ENCODE peak calls at places on chromosomes 2 and 18, in six cellular contexts. One of them, this sample, is unnamed.

GRCh38 chr18:46814394-46814793 is 57.5 kb upstream of the ST8SIA5 start:
- DNase-seq in GM23338: no peak
- DNase-seq in neuronal stem cell: no peak
- DNase-seq in heart right ventricle: no peak
- DNase-seq in HCT116: no peak
- DNase-seq in effector memory CD4-positive, alpha-beta T cell: no peak
- DNase-seq in this sample: no peak

GRCh38 chr2:237427807-237428506 is 14.0 kb upstream of the COL6A3 start:
- DNase-seq in GM23338: no peak
- DNase-seq in neuronal stem cell: no peak
- DNase-seq in heart right ventricle: no peak
- DNase-seq in HCT116: no peak
- DNase-seq in effector memory CD4-positive, alpha-beta T cell: peak; percentile 38
- DNase-seq in this sample: no peak

GRCh38 chr18:20971886-20972267 is 139.7 kb downstream of the ROCK1 start:
- DNase-seq in GM23338: peak; percentile 65
- DNase-seq in neuronal stem cell: no peak
- DNase-seq in heart right ventricle: no peak
- DNase-seq in HCT116: peak; percentile 16
- DNase-seq in effector memory CD4-positive, alpha-beta T cell: no peak
- DNase-seq in this sample: no peak

GRCh38 chr2:124683536-124684407 is 658.7 kb downstream of the CNTNAP5 start:
- DNase-seq in GM23338: no peak
- DNase-seq in neuronal stem cell: no peak
- DNase-seq in heart right ventricle: no peak
- DNase-seq in HCT116: no peak
- DNase-seq in effector memory CD4-positive, alpha-beta T cell: no peak
- DNase-seq in this sample: no peak

GRCh38 chr18:22015156-22015555 is 154.2 kb upstream of the GATA6 start:
- DNase-seq in GM23338: no peak
- DNase-seq in neuronal stem cell: no peak
- DNase-seq in heart right ventricle: no peak
- DNase-seq in HCT116: no peak
- DNase-seq in effector memory CD4-positive, alpha-beta T cell: no peak
- DNase-seq in this sample: no peak

GRCh38 chr2:101704046-101704466 is 6.5 kb downstream of the MAP4K4 start:
- DNase-seq in GM23338: no peak
- DNase-seq in neuronal stem cell: no peak
- DNase-seq in heart right ventricle: no peak
- DNase-seq in HCT116: no peak
- DNase-seq in effector memory CD4-positive, alpha-beta T cell: no peak
- DNase-seq in this sample: peak; percentile 71

GRCh38 chr2:10634495-10634894 is 55.3 kb downstream of the NOL10 start:
- DNase-seq in GM23338: no peak
- DNase-seq in neuronal stem cell: no peak
- DNase-seq in heart right ventricle: no peak
- DNase-seq in HCT116: no peak
- DNase-seq in effector memory CD4-positive, alpha-beta T cell: no peak
- DNase-seq in this sample: no peak

GRCh38 chr18:63074987-63075404 is 244.6 kb downstream of the BCL2 start:
- DNase-seq in GM23338: peak; percentile 87
- DNase-seq in neuronal stem cell: peak; percentile 53
- DNase-seq in heart right ventricle: peak; percentile 82
- DNase-seq in HCT116: peak; percentile 28
- DNase-seq in effector memory CD4-positive, alpha-beta T cell: peak; percentile 23
- DNase-seq in this sample: peak; percentile 51

GRCh38 chr2:230011617-230012016 is 57.1 kb downstream of the SLC16A14 start:
- DNase-seq in GM23338: no peak
- DNase-seq in neuronal stem cell: no peak
- DNase-seq in heart right ventricle: no peak
- DNase-seq in HCT116: no peak
- DNase-seq in effector memory CD4-positive, alpha-beta T cell: no peak
- DNase-seq in this sample: no peak

GRCh38 chr2:182646763-182647498 is 69.1 kb upstream of the DNAJC10 start:
- DNase-seq in GM23338: no peak
- DNase-seq in neuronal stem cell: no peak
- DNase-seq in heart right ventricle: no peak
- DNase-seq in HCT116: no peak
- DNase-seq in effector memory CD4-positive, alpha-beta T cell: no peak
- DNase-seq in this sample: no peak

GRCh38 chr2:198664349-198664748 is 793.4 kb downstream of the SATB2 start:
- DNase-seq in GM23338: no peak
- DNase-seq in neuronal stem cell: no peak
- DNase-seq in heart right ventricle: no peak
- DNase-seq in HCT116: no peak
- DNase-seq in effector memory CD4-positive, alpha-beta T cell: no peak
- DNase-seq in this sample: no peak

GRCh38 chr18:76351961-76352581 is 143.0 kb downstream of the ZNF516 start:
- DNase-seq in GM23338: peak; percentile 40
- DNase-seq in neuronal stem cell: no peak
- DNase-seq in heart right ventricle: peak; percentile 59
- DNase-seq in HCT116: no peak
- DNase-seq in effector memory CD4-positive, alpha-beta T cell: no peak
- DNase-seq in this sample: peak; percentile 96

GRCh38 chr2:124325667-124326425 is 300.8 kb downstream of the CNTNAP5 start:
- DNase-seq in GM23338: peak; percentile 29
- DNase-seq in neuronal stem cell: no peak
- DNase-seq in heart right ventricle: no peak
- DNase-seq in HCT116: no peak
- DNase-seq in effector memory CD4-positive, alpha-beta T cell: no peak
- DNase-seq in this sample: no peak

GRCh38 chr2:36780231-36780808 is 83.8 kb downstream of the VIT start:
- DNase-seq in GM23338: peak; percentile 83
- DNase-seq in neuronal stem cell: peak; percentile 38
- DNase-seq in heart right ventricle: no peak
- DNase-seq in HCT116: peak; percentile 38
- DNase-seq in effector memory CD4-positive, alpha-beta T cell: no peak
- DNase-seq in this sample: no peak

GRCh38 chr2:190910341-190911136 is 29.9 kb downstream of the GLS start:
- DNase-seq in GM23338: no peak
- DNase-seq in neuronal stem cell: no peak
- DNase-seq in heart right ventricle: no peak
- DNase-seq in HCT116: no peak
- DNase-seq in effector memory CD4-positive, alpha-beta T cell: no peak
- DNase-seq in this sample: no peak

GRCh38 chr2:219658447-219658846 is 31.0 kb downstream of the SLC4A3 start:
- DNase-seq in GM23338: no peak
- DNase-seq in neuronal stem cell: no peak
- DNase-seq in heart right ventricle: no peak
- DNase-seq in HCT116: no peak
- DNase-seq in effector memory CD4-positive, alpha-beta T cell: no peak
- DNase-seq in this sample: no peak

GRCh38 chr2:226766352-226767055 is 33.1 kb downstream of the IRS1 start:
- DNase-seq in GM23338: no peak
- DNase-seq in neuronal stem cell: no peak
- DNase-seq in heart right ventricle: no peak
- DNase-seq in HCT116: no peak
- DNase-seq in effector memory CD4-positive, alpha-beta T cell: no peak
- DNase-seq in this sample: no peak

GRCh38 chr18:46892842-46893241 is 24.5 kb downstream of the PIAS2 start:
- DNase-seq in GM23338: no peak
- DNase-seq in neuronal stem cell: no peak
- DNase-seq in heart right ventricle: no peak
- DNase-seq in HCT116: no peak
- DNase-seq in effector memory CD4-positive, alpha-beta T cell: no peak
- DNase-seq in this sample: no peak

GRCh38 chr2:11616851-11617415 is 53.1 kb downstream of the NTSR2 start:
- DNase-seq in GM23338: no peak
- DNase-seq in neuronal stem cell: no peak
- DNase-seq in heart right ventricle: no peak
- DNase-seq in HCT116: no peak
- DNase-seq in effector memory CD4-positive, alpha-beta T cell: no peak
- DNase-seq in this sample: no peak

GRCh38 chr2:14148186-14148585 is 484.3 kb upstream of the LRATD1 start:
- DNase-seq in GM23338: no peak
- DNase-seq in neuronal stem cell: no peak
- DNase-seq in heart right ventricle: no peak
- DNase-seq in HCT116: no peak
- DNase-seq in effector memory CD4-positive, alpha-beta T cell: no peak
- DNase-seq in this sample: no peak

GRCh38 chr2:127149384-127149783 is 42.4 kb upstream of the BIN1 start:
- DNase-seq in GM23338: no peak
- DNase-seq in neuronal stem cell: no peak
- DNase-seq in heart right ventricle: no peak
- DNase-seq in HCT116: no peak
- DNase-seq in effector memory CD4-positive, alpha-beta T cell: no peak
- DNase-seq in this sample: no peak

GRCh38 chr2:126793885-126794613 is 104.6 kb upstream of the TEX51 start:
- DNase-seq in GM23338: peak; percentile 48
- DNase-seq in neuronal stem cell: no peak
- DNase-seq in heart right ventricle: no peak
- DNase-seq in HCT116: no peak
- DNase-seq in effector memory CD4-positive, alpha-beta T cell: no peak
- DNase-seq in this sample: no peak

GRCh38 chr2:171523339-171523931 is 1.2 kb downstream of the CYBRD1 start:
- DNase-seq in GM23338: peak; percentile 83
- DNase-seq in neuronal stem cell: peak; percentile 62
- DNase-seq in heart right ventricle: peak; percentile 79
- DNase-seq in HCT116: peak; percentile 38
- DNase-seq in effector memory CD4-positive, alpha-beta T cell: no peak
- DNase-seq in this sample: peak; percentile 66

GRCh38 chr2:11158916-11159573 is 3.8 kb downstream of the SLC66A3 start:
- DNase-seq in GM23338: no peak
- DNase-seq in neuronal stem cell: no peak
- DNase-seq in heart right ventricle: no peak
- DNase-seq in HCT116: no peak
- DNase-seq in effector memory CD4-positive, alpha-beta T cell: no peak
- DNase-seq in this sample: no peak

GRCh38 chr2:11872247-11872947 is 126.0 kb downstream of the LPIN1 start:
- DNase-seq in GM23338: no peak
- DNase-seq in neuronal stem cell: no peak
- DNase-seq in heart right ventricle: no peak
- DNase-seq in HCT116: no peak
- DNase-seq in effector memory CD4-positive, alpha-beta T cell: no peak
- DNase-seq in this sample: no peak

DNA sequence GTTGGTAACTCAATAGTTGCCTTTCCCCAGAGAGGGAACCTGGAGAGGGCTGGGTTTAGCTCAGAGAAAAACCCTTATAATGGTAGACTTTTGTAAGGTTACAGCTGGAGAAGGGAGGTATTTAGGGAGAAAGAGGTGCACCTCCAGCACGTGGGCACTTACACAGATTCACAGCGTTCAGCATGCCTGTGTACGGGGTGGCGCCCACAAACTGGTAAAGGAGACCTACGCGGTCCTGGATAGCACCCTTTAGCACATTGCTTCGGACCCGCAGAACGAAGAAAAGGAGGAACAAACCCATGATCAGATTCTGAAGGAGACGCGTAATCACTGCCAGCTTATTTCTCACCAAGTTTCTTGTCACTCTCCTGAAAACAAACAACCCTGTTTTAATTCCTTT is 14.9 kb downstream of the ABCG5 start:
- DNase-seq in GM23338: no peak
- DNase-seq in neuronal stem cell: no peak
- DNase-seq in heart right ventricle: no peak
- DNase-seq in HCT116: no peak
- DNase-seq in effector memory CD4-positive, alpha-beta T cell: no peak
- DNase-seq in this sample: no peak
- H3K27me3 ChIP-seq in GM23338: no peaks in the 10 kb centered on the region
- H3K27me3 ChIP-seq in neuronal stem cell: no peaks in the 10 kb centered on the region
- H3K27me3 ChIP-seq in heart right ventricle: peaks cover 12% of the 10 kb centered on the region
- H3K27me3 ChIP-seq in HCT116: peaks cover 23% of the 10 kb centered on the region
- H3K27me3 ChIP-seq in effector memory CD4-positive, alpha-beta T cell: no peaks in the 10 kb centered on the region
- H3K27me3 ChIP-seq in this sample: no peaks in the 10 kb centered on the region

DNA sequence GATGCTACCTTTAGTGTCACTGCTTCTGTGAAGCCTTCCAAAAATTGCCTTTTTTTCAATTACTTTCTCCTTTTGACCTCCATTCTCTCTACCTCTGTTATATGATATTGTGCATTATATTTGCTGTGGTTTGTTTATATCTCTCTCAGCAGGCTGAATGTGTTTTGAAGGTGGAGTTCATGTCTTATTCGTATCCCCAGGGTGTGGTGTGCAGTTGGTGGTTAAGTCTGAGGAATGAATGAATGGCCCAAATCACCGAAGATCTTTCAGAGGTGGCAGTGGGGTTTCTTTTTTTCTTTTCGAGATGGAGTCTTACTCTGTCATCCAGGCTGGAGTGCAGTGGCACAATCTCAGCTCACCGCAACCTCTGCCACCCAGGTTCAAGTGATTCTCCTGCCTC is 53.5 kb upstream of the MAP4K3 start:
- DNase-seq in GM23338: no peak
- DNase-seq in neuronal stem cell: no peak
- DNase-seq in heart right ventricle: no peak
- DNase-seq in HCT116: no peak
- DNase-seq in effector memory CD4-positive, alpha-beta T cell: no peak
- DNase-seq in this sample: no peak
- H3K27me3 ChIP-seq in GM23338: no peaks in the 10 kb centered on the region
- H3K27me3 ChIP-seq in neuronal stem cell: no peaks in the 10 kb centered on the region
- H3K27me3 ChIP-seq in heart right ventricle: no peaks in the 10 kb centered on the region
- H3K27me3 ChIP-seq in HCT116: no peaks in the 10 kb centered on the region
- H3K27me3 ChIP-seq in effector memory CD4-positive, alpha-beta T cell: no peaks in the 10 kb centered on the region
- H3K27me3 ChIP-seq in this sample: no peaks in the 10 kb centered on the region

DNA sequence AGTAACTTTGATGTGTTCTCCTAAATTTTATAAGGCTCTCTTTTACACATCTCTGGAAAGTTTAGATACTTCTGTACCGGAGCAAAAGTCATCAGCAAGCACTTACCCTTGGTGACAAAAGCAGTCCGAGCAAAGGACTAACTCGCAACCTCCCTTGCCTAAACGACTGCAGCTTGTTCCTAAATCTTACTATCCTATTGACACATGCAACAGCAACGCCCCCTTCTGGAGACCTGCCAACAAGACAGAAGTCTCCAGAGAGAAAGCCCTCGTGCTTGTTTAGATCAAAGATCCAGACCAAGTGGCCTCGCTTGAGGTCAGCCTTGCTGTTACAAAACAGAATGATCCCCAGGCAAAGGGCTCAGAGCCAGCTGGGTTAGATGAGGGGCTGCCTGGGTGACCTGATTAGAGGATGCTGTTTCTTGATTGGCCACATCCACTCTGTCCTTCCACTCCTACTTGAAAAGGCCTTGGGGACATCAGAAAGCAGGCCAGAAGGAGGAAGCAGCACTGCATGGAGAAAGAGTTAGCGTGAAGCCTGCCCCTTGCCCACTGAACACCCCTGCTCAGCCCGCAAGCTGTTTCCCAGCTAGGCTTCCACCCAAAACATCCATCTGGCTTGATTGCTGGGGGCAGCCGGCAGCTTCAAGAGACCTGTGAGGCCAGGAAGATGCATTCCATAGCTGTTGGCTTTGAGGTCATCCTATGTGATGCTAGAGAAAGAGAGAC is 94.3 kb downstream of the HNRNPLL start:
- DNase-seq in GM23338: peak; percentile 97
- DNase-seq in neuronal stem cell: peak; percentile 82
- DNase-seq in heart right ventricle: peak; percentile 73
- DNase-seq in HCT116: peak; percentile 81
- DNase-seq in effector memory CD4-positive, alpha-beta T cell: peak; percentile 43
- DNase-seq in this sample: peak; percentile 89
- H3K27me3 ChIP-seq in GM23338: no peaks in the 10 kb centered on the region
- H3K27me3 ChIP-seq in neuronal stem cell: peaks cover under 1% of the 10 kb centered on the region
- H3K27me3 ChIP-seq in heart right ventricle: no peaks in the 10 kb centered on the region
- H3K27me3 ChIP-seq in HCT116: no peaks in the 10 kb centered on the region
- H3K27me3 ChIP-seq in effector memory CD4-positive, alpha-beta T cell: no peaks in the 10 kb centered on the region
- H3K27me3 ChIP-seq in this sample: no peaks in the 10 kb centered on the region

DNA sequence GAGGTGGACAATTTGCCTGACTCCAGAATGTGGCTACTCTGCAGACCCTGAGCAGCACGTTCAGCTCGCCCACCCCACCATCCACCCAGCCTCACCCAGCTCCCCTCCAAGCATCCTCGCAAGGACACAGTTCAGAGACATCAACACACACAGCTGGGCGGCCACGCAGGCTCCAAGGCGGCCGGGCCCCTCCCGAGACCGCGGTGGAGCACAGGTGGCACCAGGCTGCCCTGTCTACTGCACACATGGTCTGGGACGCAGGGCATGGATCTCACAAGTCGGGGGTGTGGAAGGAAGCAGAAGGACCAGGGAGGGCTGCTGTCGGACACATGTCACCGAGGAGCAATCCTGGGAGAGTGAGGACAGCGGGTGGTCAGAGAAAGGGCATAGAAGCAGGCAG is 36.2 kb downstream of the AQP12A start:
- DNase-seq in GM23338: no peak
- DNase-seq in neuronal stem cell: no peak
- DNase-seq in heart right ventricle: no peak
- DNase-seq in HCT116: no peak
- DNase-seq in effector memory CD4-positive, alpha-beta T cell: no peak
- DNase-seq in this sample: no peak
- H3K27me3 ChIP-seq in GM23338: no peaks in the 10 kb centered on the region
- H3K27me3 ChIP-seq in neuronal stem cell: no peaks in the 10 kb centered on the region
- H3K27me3 ChIP-seq in heart right ventricle: peaks cover 16% of the 10 kb centered on the region
- H3K27me3 ChIP-seq in HCT116: no peaks in the 10 kb centered on the region
- H3K27me3 ChIP-seq in effector memory CD4-positive, alpha-beta T cell: no peaks in the 10 kb centered on the region
- H3K27me3 ChIP-seq in this sample: no peaks in the 10 kb centered on the region